ENCODE peak calls at places on chromosomes 6 and 20, in seven cellular contexts. One of them, this sample, is unnamed.

GRCh38 chr6:111427341-111428116 is 55.5 kb downstream of the REV3L start:
- DNase-seq in Right ventricle myocardium superior: no peak
- DNase-seq in fibroblast of gingiva: peak
- DNase-seq in Ammon's horn: no peak
- DNase-seq in LoVo: peak
- DNase-seq in progenitor cell of endocrine pancreas: no peak
- DNase-seq in stimulated activated CD8-positive, alpha-beta memory T cell treated with anti-CD3 and anti-CD28 coated beads, Interleukin-15, amount 100 ng/mL, for 4 hours: no peak
- DNase-seq in this sample: no peak

GRCh38 chr6:26485401-26485800 is 14.7 kb upstream of the BTN1A1 start:
- DNase-seq in Right ventricle myocardium superior: no peak
- DNase-seq in fibroblast of gingiva: no peak
- DNase-seq in Ammon's horn: no peak
- DNase-seq in LoVo: no peak
- DNase-seq in progenitor cell of endocrine pancreas: no peak
- DNase-seq in stimulated activated CD8-positive, alpha-beta memory T cell treated with anti-CD3 and anti-CD28 coated beads, Interleukin-15, amount 100 ng/mL, for 4 hours: no peak
- DNase-seq in this sample: no peak

GRCh38 chr6:126040826-126041225 is 54.5 kb downstream of the TRMT11 start:
- DNase-seq in Right ventricle myocardium superior: no peak
- DNase-seq in fibroblast of gingiva: peak
- DNase-seq in Ammon's horn: no peak
- DNase-seq in LoVo: peak
- DNase-seq in progenitor cell of endocrine pancreas: no peak
- DNase-seq in stimulated activated CD8-positive, alpha-beta memory T cell treated with anti-CD3 and anti-CD28 coated beads, Interleukin-15, amount 100 ng/mL, for 4 hours: no peak
- DNase-seq in this sample: no peak

GRCh38 chr6:27894839-27895762 is 17.1 kb downstream of the OR2B2 start:
- DNase-seq in Right ventricle myocardium superior: no peak
- DNase-seq in fibroblast of gingiva: peak
- DNase-seq in Ammon's horn: peak
- DNase-seq in LoVo: peak
- DNase-seq in progenitor cell of endocrine pancreas: no peak
- DNase-seq in stimulated activated CD8-positive, alpha-beta memory T cell treated with anti-CD3 and anti-CD28 coated beads, Interleukin-15, amount 100 ng/mL, for 4 hours: no peak
- DNase-seq in this sample: peak

GRCh38 chr20:16262594-16262993 is 310.7 kb downstream of the KIF16B start:
- DNase-seq in Right ventricle myocardium superior: no peak
- DNase-seq in fibroblast of gingiva: no peak
- DNase-seq in Ammon's horn: no peak
- DNase-seq in LoVo: no peak
- DNase-seq in progenitor cell of endocrine pancreas: no peak
- DNase-seq in stimulated activated CD8-positive, alpha-beta memory T cell treated with anti-CD3 and anti-CD28 coated beads, Interleukin-15, amount 100 ng/mL, for 4 hours: no peak
- DNase-seq in this sample: no peak

GRCh38 chr20:49843139-49843538 is 30.5 kb downstream of the SLC9A8 start:
- DNase-seq in Right ventricle myocardium superior: no peak
- DNase-seq in fibroblast of gingiva: no peak
- DNase-seq in Ammon's horn: no peak
- DNase-seq in LoVo: no peak
- DNase-seq in progenitor cell of endocrine pancreas: no peak
- DNase-seq in stimulated activated CD8-positive, alpha-beta memory T cell treated with anti-CD3 and anti-CD28 coated beads, Interleukin-15, amount 100 ng/mL, for 4 hours: no peak
- DNase-seq in this sample: no peak

GRCh38 chr20:1813101-1813529 is 82.1 kb upstream of the SIRPA start:
- DNase-seq in Right ventricle myocardium superior: peak
- DNase-seq in fibroblast of gingiva: peak
- DNase-seq in Ammon's horn: no peak
- DNase-seq in LoVo: peak
- DNase-seq in progenitor cell of endocrine pancreas: no peak
- DNase-seq in stimulated activated CD8-positive, alpha-beta memory T cell treated with anti-CD3 and anti-CD28 coated beads, Interleukin-15, amount 100 ng/mL, for 4 hours: no peak
- DNase-seq in this sample: no peak

GRCh38 chr6:11682525-11682924 is 96.1 kb downstream of the ADTRP start:
- DNase-seq in Right ventricle myocardium superior: no peak
- DNase-seq in fibroblast of gingiva: peak
- DNase-seq in Ammon's horn: no peak
- DNase-seq in LoVo: peak
- DNase-seq in progenitor cell of endocrine pancreas: no peak
- DNase-seq in stimulated activated CD8-positive, alpha-beta memory T cell treated with anti-CD3 and anti-CD28 coated beads, Interleukin-15, amount 100 ng/mL, for 4 hours: no peak
- DNase-seq in this sample: no peak

GRCh38 chr6:108902389-108902792 is 54.2 kb downstream of the ARMC2 start:
- DNase-seq in Right ventricle myocardium superior: no peak
- DNase-seq in fibroblast of gingiva: no peak
- DNase-seq in Ammon's horn: no peak
- DNase-seq in LoVo: no peak
- DNase-seq in progenitor cell of endocrine pancreas: no peak
- DNase-seq in stimulated activated CD8-positive, alpha-beta memory T cell treated with anti-CD3 and anti-CD28 coated beads, Interleukin-15, amount 100 ng/mL, for 4 hours: no peak
- DNase-seq in this sample: no peak

GRCh38 chr6:3609388-3609787 is 142.1 kb downstream of the PXDC1 start:
- DNase-seq in Right ventricle myocardium superior: no peak
- DNase-seq in fibroblast of gingiva: no peak
- DNase-seq in Ammon's horn: no peak
- DNase-seq in LoVo: no peak
- DNase-seq in progenitor cell of endocrine pancreas: no peak
- DNase-seq in stimulated activated CD8-positive, alpha-beta memory T cell treated with anti-CD3 and anti-CD28 coated beads, Interleukin-15, amount 100 ng/mL, for 4 hours: no peak
- DNase-seq in this sample: no peak

GRCh38 chr6:116680880-116681672 is at the start of gene KPNA5:
- DNase-seq in Right ventricle myocardium superior: peak
- DNase-seq in fibroblast of gingiva: peak
- DNase-seq in Ammon's horn: peak
- DNase-seq in LoVo: peak
- DNase-seq in progenitor cell of endocrine pancreas: peak
- DNase-seq in stimulated activated CD8-positive, alpha-beta memory T cell treated with anti-CD3 and anti-CD28 coated beads, Interleukin-15, amount 100 ng/mL, for 4 hours: peak
- DNase-seq in this sample: peak

GRCh38 chr6:99882151-99882702 is 111.8 kb downstream of the MCHR2 start:
- DNase-seq in Right ventricle myocardium superior: no peak
- DNase-seq in fibroblast of gingiva: no peak
- DNase-seq in Ammon's horn: no peak
- DNase-seq in LoVo: no peak
- DNase-seq in progenitor cell of endocrine pancreas: no peak
- DNase-seq in stimulated activated CD8-positive, alpha-beta memory T cell treated with anti-CD3 and anti-CD28 coated beads, Interleukin-15, amount 100 ng/mL, for 4 hours: no peak
- DNase-seq in this sample: no peak

GRCh38 chr20:58717278-58718091 is 24.9 kb downstream of the NPEPL1 start:
- DNase-seq in Right ventricle myocardium superior: peak
- DNase-seq in fibroblast of gingiva: no peak
- DNase-seq in Ammon's horn: peak
- DNase-seq in LoVo: no peak
- DNase-seq in progenitor cell of endocrine pancreas: no peak
- DNase-seq in stimulated activated CD8-positive, alpha-beta memory T cell treated with anti-CD3 and anti-CD28 coated beads, Interleukin-15, amount 100 ng/mL, for 4 hours: no peak
- DNase-seq in this sample: no peak

GRCh38 chr6:117938324-117938995 is 31.4 kb downstream of the SLC35F1 start:
- DNase-seq in Right ventricle myocardium superior: no peak
- DNase-seq in fibroblast of gingiva: no peak
- DNase-seq in Ammon's horn: no peak
- DNase-seq in LoVo: no peak
- DNase-seq in progenitor cell of endocrine pancreas: no peak
- DNase-seq in stimulated activated CD8-positive, alpha-beta memory T cell treated with anti-CD3 and anti-CD28 coated beads, Interleukin-15, amount 100 ng/mL, for 4 hours: no peak
- DNase-seq in this sample: no peak

GRCh38 chr6:72650081-72650745 is 28.3 kb downstream of the KCNQ5 start:
- DNase-seq in Right ventricle myocardium superior: no peak
- DNase-seq in fibroblast of gingiva: no peak
- DNase-seq in Ammon's horn: no peak
- DNase-seq in LoVo: no peak
- DNase-seq in progenitor cell of endocrine pancreas: no peak
- DNase-seq in stimulated activated CD8-positive, alpha-beta memory T cell treated with anti-CD3 and anti-CD28 coated beads, Interleukin-15, amount 100 ng/mL, for 4 hours: no peak
- DNase-seq in this sample: no peak

GRCh38 chr20:10111144-10111771 is 76.5 kb downstream of the ANKEF1 start:
- DNase-seq in Right ventricle myocardium superior: no peak
- DNase-seq in fibroblast of gingiva: no peak
- DNase-seq in Ammon's horn: no peak
- DNase-seq in LoVo: no peak
- DNase-seq in progenitor cell of endocrine pancreas: no peak
- DNase-seq in stimulated activated CD8-positive, alpha-beta memory T cell treated with anti-CD3 and anti-CD28 coated beads, Interleukin-15, amount 100 ng/mL, for 4 hours: no peak
- DNase-seq in this sample: no peak

GRCh38 chr6:89970609-89971337 is 76.5 kb downstream of the GJA10 start:
- DNase-seq in Right ventricle myocardium superior: peak
- DNase-seq in fibroblast of gingiva: peak
- DNase-seq in Ammon's horn: peak
- DNase-seq in LoVo: peak
- DNase-seq in progenitor cell of endocrine pancreas: peak
- DNase-seq in stimulated activated CD8-positive, alpha-beta memory T cell treated with anti-CD3 and anti-CD28 coated beads, Interleukin-15, amount 100 ng/mL, for 4 hours: no peak
- DNase-seq in this sample: peak

GRCh38 chr6:107712523-107713213 is 111.4 kb downstream of the SCML4 start:
- DNase-seq in Right ventricle myocardium superior: no peak
- DNase-seq in fibroblast of gingiva: no peak
- DNase-seq in Ammon's horn: no peak
- DNase-seq in LoVo: no peak
- DNase-seq in progenitor cell of endocrine pancreas: no peak
- DNase-seq in stimulated activated CD8-positive, alpha-beta memory T cell treated with anti-CD3 and anti-CD28 coated beads, Interleukin-15, amount 100 ng/mL, for 4 hours: no peak
- DNase-seq in this sample: no peak

GRCh38 chr6:156175971-156176421 is 601.2 kb upstream of the ARID1B start:
- DNase-seq in Right ventricle myocardium superior: peak
- DNase-seq in fibroblast of gingiva: no peak
- DNase-seq in Ammon's horn: peak
- DNase-seq in LoVo: no peak
- DNase-seq in progenitor cell of endocrine pancreas: peak
- DNase-seq in stimulated activated CD8-positive, alpha-beta memory T cell treated with anti-CD3 and anti-CD28 coated beads, Interleukin-15, amount 100 ng/mL, for 4 hours: no peak
- DNase-seq in this sample: no peak

This sample was measured in G401.